ENCODE peak calls at places on chromosomes 13 and 19, in nine cellular contexts. Q, O, R, H, B, C, E, G and F are unnamed samples.

GRCh38 chr19:48624791-48625723 is 5.8 kb downstream of the SPHK2 start:
- DNase-seq in H (no peak), O (no peak), Q (no peak), G (no peak), B (no peak), E (no peak), C (no peak), R (no peak), F (no peak)

GRCh38 chr19:15014579-15014978 is 34.7 kb upstream of the CASP14 start:
- DNase-seq in Q (no peak), B (peak; percentile 64), C (no peak), E (no peak), G (no peak), R (no peak), O (no peak), H (no peak), F (no peak)

GRCh38 chr13:40060318-40061007 is 405.0 kb downstream of the COG6 start:
- DNase-seq in O (no peak), R (peak; percentile 43), G (no peak), H (no peak), Q (peak; percentile 89), C (peak; percentile 54), E (peak; percentile 22), B (no peak), F (peak; percentile 79)

GRCh38 chr19:574658-575526 is 2.5 kb downstream of the BSG start:
- DNase-seq in Q (no peak), H (no peak), C (no peak), G (no peak), B (no peak), R (no peak), E (peak; percentile 69), O (no peak), F (peak; percentile 15)

GRCh38 chr13:26327905-26328304 is 74.0 kb downstream of the CDK8 start:
- DNase-seq in E (no peak), C (no peak), R (no peak), B (no peak), G (no peak), O (no peak), Q (no peak), H (no peak), F (no peak)

GRCh38 chr19:4980087-4980486 is 11.2 kb downstream of the KDM4B start:
- DNase-seq in E (no peak), B (no peak), C (no peak), O (no peak), R (no peak), H (no peak), G (no peak), Q (no peak), F (no peak)

GRCh38 chr13:27298849-27299248 is 28.2 kb downstream of the RASL11A start:
- DNase-seq in H (no peak), B (no peak), Q (no peak), R (no peak), O (no peak), E (no peak), G (no peak), C (no peak), F (no peak)

GRCh38 chr19:53873451-53874383 is 6.0 kb downstream of the MYADM start:
- DNase-seq in R (no peak), H (no peak), E (no peak), B (no peak), G (no peak), C (no peak), Q (no peak), O (no peak), F (no peak)

GRCh38 chr19:13902993-13903555 is 2.8 kb downstream of the BRME1 start:
- DNase-seq in O (no peak), Q (no peak), E (no peak), C (no peak), B (no peak), G (no peak), R (no peak), H (no peak), F (no peak)

GRCh38 chr19:7652061-7652641 is 15.2 kb downstream of the STXBP2 start:
- DNase-seq in C (peak; percentile 54), H (no peak), G (peak; percentile 91), Q (peak; percentile 74), B (peak; percentile 93), E (peak; percentile 85), R (peak; percentile 89), O (peak; percentile 90), F (peak; percentile 56)